ENCODE peak calls at places on chromosome X, in six cellular contexts. B is astrocyte of the spinal cord; E is GM13977; U is activated T-cell treated with anti-CD3 and anti-CD28 coated beads, Interleukin-2, amount 50 U/mL, for 1 hour; C is left cardiac atrium; L is stimulated activated CD4-positive, alpha-beta T cell treated with anti-CD3 and anti-CD28 coated beads, Interleukin-2, amount 100 ng/mL, for 48 hours. D is an unnamed sample.

GRCh38 chrX:44017726-44018125 is 44.5 kb upstream of the NDP start:
- DNase-seq in C (no peak), L (no peak), B (no peak), E (no peak), U (no peak), D (no peak)

GRCh38 chrX:30301977-30302376 is 7.2 kb downstream of the NR0B1 start:
- DNase-seq in L (no peak), U (no peak), B (peak), E (no peak), C (no peak), D (no peak)

GRCh38 chrX:117969337-117969736 is 147.3 kb downstream of the KLHL13 start:
- DNase-seq in U (no peak), L (no peak), E (no peak), C (no peak), B (no peak), D (no peak)

GRCh38 chrX:129933700-129934099 is 27.7 kb downstream of the UTP14A start:
- DNase-seq in L (no peak), C (no peak), E (no peak), U (no peak), B (no peak), D (no peak)

GRCh38 chrX:106404512-106404911 is 207.3 kb upstream of the RADX start:
- DNase-seq in L (no peak), B (no peak), C (no peak), U (no peak), E (no peak), D (no peak)

GRCh38 chrX:108117988-108118387 is 26.4 kb downstream of the ATG4A start:
- DNase-seq in E (no peak), C (no peak), B (no peak), L (no peak), U (no peak), D (no peak)

GRCh38 chrX:123648028-123648810 is 84.6 kb downstream of the THOC2 start:
- DNase-seq in U (peak), E (no peak), B (peak), L (no peak), C (peak), D (no peak)

GRCh38 chrX:68846536-68846935 is 17.7 kb downstream of the EFNB1 start:
- DNase-seq in C (no peak), B (no peak), L (no peak), E (no peak), U (no peak), D (no peak)

GRCh38 chrX:44036336-44036735 is 63.1 kb upstream of the NDP start:
- DNase-seq in E (no peak), L (no peak), C (no peak), U (no peak), B (peak), D (no peak)

GRCh38 chrX:148874621-148875020 is 374.2 kb downstream of the AFF2 start:
- DNase-seq in L (no peak), E (no peak), U (no peak), B (peak), C (no peak), D (no peak)

GRCh38 chrX:30156880-30157560 is 58.3 kb upstream of the MAGEB2 start:
- DNase-seq in E (no peak), C (no peak), U (no peak), L (no peak), B (no peak), D (no peak)

GRCh38 chrX:149568701-149569296 is 18.5 kb downstream of the MAGEA9B start:
- DNase-seq in C (no peak), E (no peak), L (no peak), U (no peak), B (no peak), D (no peak)

GRCh38 chrX:19579485-19579884 is 64.2 kb upstream of the MAP3K15 start:
- DNase-seq in U (no peak), B (peak), L (no peak), E (no peak), C (no peak), D (no peak)

GRCh38 chrX:53795583-53795982 is 109.1 kb upstream of the HUWE1 start:
- DNase-seq in B (no peak), U (no peak), L (no peak), C (no peak), E (no peak), D (no peak)

GRCh38 chrX:112822892-112823291 is 17.7 kb downstream of the AMOT start:
- DNase-seq in E (no peak), B (no peak), C (no peak), U (no peak), L (no peak), D (no peak)

D was measured in GM19239.